ENCODE peak calls at places on chromosome 4, in six cellular contexts. P, M, T, Q, L and A are unnamed samples.
A peak's percentile ranks its signal among the peaks of the same experiment; 100 is the strongest.

GRCh38 chr4:166169111-166169510 is 296.1 kb downstream of the TLL1 start:
- DNase-seq in P (no peak), T (no peak), L (no peak), Q (no peak), M (no peak), A (peak; percentile 9)

GRCh38 chr4:4672397-4672796 is 130.5 kb upstream of the STX18 start:
- DNase-seq in P (no peak), Q (no peak), L (no peak), T (peak; percentile 19), M (no peak), A (no peak)

GRCh38 chr4:107349266-107349665 is 313.2 kb upstream of the DKK2 start:
- DNase-seq in T (no peak), L (no peak), Q (no peak), P (no peak), M (no peak), A (no peak)

GRCh38 chr4:48262926-48263325 is 6.7 kb downstream of the TEC start:
- DNase-seq in P (peak; percentile 75), L (no peak), M (no peak), T (no peak), Q (no peak), A (no peak)

GRCh38 chr4:89509708-89510269 is 202.2 kb upstream of the GPRIN3 start:
- DNase-seq in M (no peak), Q (no peak), L (no peak), P (peak; percentile 84), T (no peak), A (no peak)

GRCh38 chr4:140242357-140243284 is 88.6 kb upstream of the MAML3 start:
- DNase-seq in L (peak; percentile 50), M (no peak), T (no peak), Q (no peak), P (no peak), A (no peak)

GRCh38 chr4:73446336-73446938 is 10.4 kb downstream of the AFP start:
- DNase-seq in Q (no peak), T (no peak), L (no peak), M (no peak), P (peak; percentile 63), A (no peak)

GRCh38 chr4:138401330-138401729 is 159.2 kb upstream of the SLC7A11 start:
- DNase-seq in Q (peak; percentile 53), P (no peak), L (peak; percentile 71), M (peak; percentile 76), T (peak; percentile 69), A (no peak)

GRCh38 chr4:60194214-60194613 is 1005.9 kb upstream of the ADGRL3 start:
- DNase-seq in Q (no peak), L (no peak), T (no peak), P (no peak), M (no peak), A (no peak)

GRCh38 chr4:69092190-69092589 is 4.1 kb upstream of the UGT2B7 start:
- DNase-seq in T (no peak), M (no peak), L (no peak), P (peak; percentile 77), Q (no peak), A (peak; percentile 6)

GRCh38 chr4:168822481-168822880 is 187.6 kb downstream of the CBR4 start:
- DNase-seq in T (no peak), L (no peak), P (no peak), M (no peak), Q (no peak), A (no peak)

GRCh38 chr4:142984871-142985585 is 138.9 kb upstream of the INPP4B start:
- DNase-seq in T (no peak), Q (no peak), L (no peak), M (no peak), P (peak; percentile 17), A (no peak)

GRCh38 chr4:156568479-156568878 is 403.1 kb downstream of the PDGFC start:
- DNase-seq in P (no peak), Q (no peak), M (no peak), T (no peak), L (no peak), A (no peak)

GRCh38 chr4:178556796-178557195 is 1114.6 kb upstream of the AGA start:
- DNase-seq in Q (no peak), T (no peak), M (no peak), L (no peak), P (no peak), A (no peak)

GRCh38 chr4:53113433-53114215 is 251.5 kb downstream of the RASL11B start:
- DNase-seq in M (no peak), P (peak; percentile 6), Q (no peak), T (no peak), L (no peak), A (no peak)

GRCh38 chr4:138189212-138189611 is 52.9 kb downstream of the SLC7A11 start:
- DNase-seq in Q (no peak), L (no peak), T (no peak), P (no peak), M (no peak), A (no peak)

GRCh38 chr4:80452768-80453167 is 117.2 kb downstream of the CFAP299 start:
- DNase-seq in M (no peak), T (no peak), P (no peak), L (no peak), Q (no peak), A (no peak)

DNA sequence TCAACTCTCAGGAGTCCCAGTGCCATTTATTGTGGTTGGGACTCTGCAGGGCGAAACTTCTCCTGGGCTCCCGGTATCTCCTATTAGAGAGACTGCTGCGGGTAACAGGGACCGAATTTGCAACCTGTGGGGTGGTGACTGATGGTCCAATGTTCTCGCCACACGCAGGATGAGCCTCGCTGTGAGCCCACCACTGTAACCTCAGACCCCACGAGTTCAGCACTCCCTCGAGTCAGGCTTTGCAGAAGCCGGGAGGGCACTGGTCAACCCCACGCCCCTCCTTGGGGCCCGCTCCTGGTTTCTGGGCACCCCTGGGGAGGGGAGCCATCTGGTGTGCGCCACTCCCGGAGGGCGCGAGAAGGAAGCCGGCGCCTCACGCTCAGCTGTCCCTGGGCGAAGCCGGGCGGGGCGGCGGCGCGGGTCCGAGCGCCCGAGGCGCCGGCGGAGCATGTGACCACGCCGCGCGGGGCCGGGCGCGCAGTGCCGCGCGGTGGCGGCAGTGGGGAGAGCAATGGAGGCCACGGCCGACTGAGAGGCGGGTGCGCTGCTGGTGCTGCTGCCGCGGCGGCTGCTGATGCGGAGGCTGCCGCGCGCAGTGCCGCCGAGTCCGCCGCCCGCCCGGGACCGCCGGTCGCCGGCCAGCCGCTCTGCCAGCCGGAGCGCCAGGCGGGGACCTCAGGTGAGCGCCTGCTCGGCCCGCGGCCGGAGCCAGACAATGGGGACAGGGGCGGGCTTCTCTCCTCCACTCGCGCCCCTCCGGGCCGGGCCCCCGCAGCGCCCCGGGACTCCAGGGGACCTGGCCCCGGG is 100.1 kb downstream of the CEP135 start:
- DNase-seq in Q (peak; percentile 23), M (peak; percentile 38), T (peak; percentile 65), P (peak; percentile 39), L (peak; percentile 36), A (peak; percentile 44)
- TF ChIP-seq POLR2A in Q (no peak), M (no peak), T (no peak), P (no peak), L (no peak), A (no peak)

GRCh38 chr4:1683371-1683902 is 676 bp downstream of the FAM53A start:
- DNase-seq in T (peak; percentile 86), Q (peak; percentile 45), M (peak; percentile 71), P (peak; percentile 88), L (no peak), A (peak; percentile 47)

GRCh38 chr4:1683903-1684755 is at the start of gene FAM53A:
- DNase-seq in M (peak; percentile 89), Q (peak; percentile 93), T (peak; percentile 95), P (peak; percentile 78), L (peak; percentile 93), A (peak; percentile 70)

GRCh38 chr4:1686440-1687036 is 2.4 kb upstream of the FAM53A start:
- DNase-seq in M (no peak), P (no peak), Q (no peak), L (no peak), T (no peak), A (no peak)

GRCh38 chr4:1685604-1686150 is 1.6 kb upstream of the FAM53A start:
- DNase-seq in Q (no peak), L (no peak), M (no peak), P (no peak), T (no peak), A (no peak)

GRCh38 chr4:1684756-1685603 is 867 bp upstream of the FAM53A start:
- DNase-seq in Q (peak; percentile 42), L (no peak), T (no peak), P (no peak), M (no peak), A (no peak)
- TF ChIP-seq POLR2A in Q (no peak), L (no peak), T (no peak), P (no peak), M (no peak), A (no peak)

DNA sequence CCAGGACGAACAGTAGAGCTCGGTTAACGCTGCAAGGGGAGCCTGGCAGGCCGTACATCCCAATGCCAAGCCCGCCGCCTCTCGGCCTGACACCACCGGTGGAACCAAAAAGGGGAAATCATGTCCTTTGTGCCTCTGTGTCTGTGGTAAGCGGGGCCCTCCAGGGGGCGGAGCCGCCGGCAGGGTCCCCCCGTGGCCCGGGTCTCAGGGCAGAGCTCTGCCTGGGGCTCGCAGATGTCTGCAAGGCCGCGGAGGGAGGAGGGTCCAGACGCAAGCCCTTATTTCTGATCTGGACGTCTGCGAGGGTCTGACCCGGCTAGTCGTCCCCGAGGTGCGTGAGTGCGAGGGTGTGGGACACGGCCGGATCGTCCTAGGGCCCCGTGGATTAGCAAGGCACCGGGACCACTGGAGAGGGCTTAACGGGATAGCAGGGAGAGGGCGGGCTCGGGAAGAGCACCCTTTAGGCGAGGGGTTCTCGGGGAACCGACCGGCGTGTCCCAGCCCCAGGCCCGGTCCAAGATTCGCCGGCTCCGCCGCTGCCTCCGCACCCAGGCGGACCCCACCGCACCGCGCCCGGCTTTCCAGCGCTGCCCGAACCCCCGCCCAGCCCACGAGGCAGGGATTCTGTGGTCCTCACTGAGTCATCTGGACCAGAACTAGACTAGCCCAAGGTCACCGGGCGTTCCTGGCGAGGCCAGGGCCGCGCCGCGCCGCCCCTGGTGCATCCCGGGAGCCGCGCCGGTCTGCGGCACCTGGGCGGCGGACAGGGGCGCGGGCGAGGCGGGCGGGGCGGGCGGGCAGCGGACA is 858 bp upstream of the FAM193A start:
- DNase-seq in P (peak; percentile 5), T (peak; percentile 80), Q (peak; percentile 81), L (peak; percentile 69), M (peak; percentile 88), A (peak; percentile 37)
- TF ChIP-seq POLR2A in P (peak; percentile 66), T (no peak), Q (peak; percentile 60), L (no peak), M (peak; percentile 48), A (no peak)

GRCh38 chr4:38760915-38761314 is 21.9 kb downstream of the TLR10 start:
- DNase-seq in M (no peak), Q (no peak), P (no peak), L (no peak), T (no peak), A (no peak)

GRCh38 chr4:38765391-38765790 is 17.4 kb downstream of the TLR10 start:
- DNase-seq in T (no peak), L (no peak), M (no peak), Q (no peak), P (peak; percentile 80), A (no peak)

GRCh38 chr4:38759790-38760122 is 23.0 kb downstream of the TLR10 start:
- DNase-seq in P (no peak), L (no peak), T (no peak), M (no peak), Q (no peak), A (no peak)

GRCh38 chr4:38764292-38764691 is 18.5 kb downstream of the TLR10 start:
- DNase-seq in M (no peak), T (no peak), P (no peak), L (no peak), Q (no peak), A (no peak)

DNA sequence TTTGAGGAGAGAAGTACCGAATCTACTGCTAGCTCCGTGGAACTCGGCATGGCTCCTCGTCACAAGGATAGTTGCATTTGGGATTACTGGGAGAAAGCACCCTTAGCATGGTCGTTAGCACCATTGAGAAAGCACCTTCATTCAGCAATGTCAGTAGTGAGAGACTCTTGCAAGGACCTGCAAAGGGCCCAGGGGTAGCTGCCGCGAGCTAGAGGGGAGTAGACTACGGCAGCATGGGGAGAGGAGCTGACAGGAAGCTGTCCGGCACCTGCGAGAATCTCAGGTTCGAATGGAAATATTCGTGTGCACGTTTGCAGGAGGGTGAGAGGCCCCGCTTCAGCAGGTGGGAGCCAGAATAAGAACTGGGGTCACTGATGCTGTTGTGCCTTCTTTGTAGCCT is 20.2 kb downstream of the TLR10 start:
- DNase-seq in Q (no peak), P (no peak), M (no peak), L (no peak), T (no peak), A (no peak)
- TF ChIP-seq POLR2A in Q (no peak), P (no peak), M (no peak), L (no peak), T (no peak), A (no peak)